ENCODE peak calls at places on chromosome 5, in six cellular contexts. K is GM23248, F is hepatocyte, C is OCI-LY7, V is HCT116, H is neural progenitor cell. W is an unnamed sample.

GRCh38 chr5:9361835-9362234 is 184.0 kb downstream of the SEMA5A start:
- DNase-seq in K (peak; percentile 68), F (peak; percentile 65), C (peak; percentile 58), V (peak; percentile 6), H (peak; percentile 86), W (peak; percentile 97)

GRCh38 chr5:176611435-176611834 is 1.5 kb upstream of the GPRIN1 start:
- DNase-seq in K (peak; percentile 94), F (peak; percentile 91), C (peak; percentile 51), V (peak; percentile 21), H (peak; percentile 86), W (peak; percentile 85)

GRCh38 chr5:178389031-178389729 is 156.6 kb upstream of the PHYKPL start:
- DNase-seq in K (no peak), F (no peak), C (no peak), V (no peak), H (no peak), W (no peak)

GRCh38 chr5:65050140-65050539 is 281.4 kb downstream of the CWC27 start:
- DNase-seq in K (no peak), F (no peak), C (no peak), V (no peak), H (no peak), W (no peak)

GRCh38 chr5:174482549-174482948 is 241.8 kb upstream of the MSX2 start:
- DNase-seq in K (no peak), F (no peak), C (no peak), V (no peak), H (no peak), W (no peak)

GRCh38 chr5:79736528-79737514 is 47.2 kb downstream of the CMYA5 start:
- DNase-seq in K (no peak), F (no peak), C (no peak), V (no peak), H (no peak), W (no peak)

GRCh38 chr5:80369521-80369920 is 38.3 kb upstream of the ZFYVE16 start:
- DNase-seq in K (no peak), F (no peak), C (no peak), V (no peak), H (no peak), W (no peak)

GRCh38 chr5:62259699-62260220 is 46.2 kb upstream of the KIF2A start:
- DNase-seq in K (no peak), F (no peak), C (no peak), V (no peak), H (no peak), W (no peak)

GRCh38 chr5:40033411-40033810 is 608.6 kb upstream of the DAB2 start:
- DNase-seq in K (no peak), F (no peak), C (peak; percentile 96), V (no peak), H (no peak), W (no peak)

GRCh38 chr5:59051938-59052337 is 469.1 kb downstream of the RAB3C start:
- DNase-seq in K (no peak), F (no peak), C (no peak), V (no peak), H (no peak), W (no peak)

GRCh38 chr5:136066705-136067271 is 38.0 kb downstream of the TGFBI start:
- DNase-seq in K (peak; percentile 88), F (no peak), C (peak; percentile 24), V (no peak), H (no peak), W (no peak)

GRCh38 chr5:112930082-112930344 is 8.0 kb upstream of the REEP5 start:
- DNase-seq in K (no peak), F (no peak), C (peak; percentile 89), V (no peak), H (no peak), W (no peak)

GRCh38 chr5:118125687-118126086 is 862.7 kb downstream of the DTWD2 start:
- DNase-seq in K (no peak), F (no peak), C (no peak), V (no peak), H (no peak), W (no peak)

GRCh38 chr5:147688965-147689364 is 93.6 kb downstream of the JAKMIP2 start:
- DNase-seq in K (peak; percentile 3), F (no peak), C (no peak), V (no peak), H (no peak), W (no peak)

GRCh38 chr5:1883120-1883924 is 597 bp upstream of the IRX4 start:
- DNase-seq in K (peak; percentile 30), F (peak; percentile 41), C (no peak), V (no peak), H (peak; percentile 80), W (peak; percentile 14)

GRCh38 chr5:127396490-127397155 is 106.0 kb downstream of the MEGF10 start:
- DNase-seq in K (no peak), F (no peak), C (no peak), V (no peak), H (peak; percentile 29), W (no peak)

GRCh38 chr5:79853676-79854418 is 137.2 kb downstream of the MTX3 start:
- DNase-seq in K (peak; percentile 70), F (no peak), C (no peak), V (peak; percentile 48), H (no peak), W (peak; percentile 69)

GRCh38 chr5:17042041-17042440 is 106.0 kb upstream of the MYO10 start:
- DNase-seq in K (no peak), F (no peak), C (no peak), V (no peak), H (no peak), W (no peak)

GRCh38 chr5:93622240-93622885 is 39.3 kb downstream of the NR2F1 start:
- DNase-seq in K (peak; percentile 85), F (no peak), C (peak; percentile 2), V (no peak), H (peak; percentile 59), W (peak; percentile 43)

GRCh38 chr5:116394186-116394867 is 180.3 kb downstream of the SEMA6A start:
- DNase-seq in K (no peak), F (no peak), C (no peak), V (no peak), H (no peak), W (no peak)

GRCh38 chr5:56328753-56329560 is 95.8 kb upstream of the ANKRD55 start:
- DNase-seq in K (peak; percentile 27), F (peak; percentile 48), C (no peak), V (no peak), H (no peak), W (peak; percentile 67)

GRCh38 chr5:154923441-154924430 is 14.3 kb downstream of the GEMIN5 start:
- DNase-seq in K (no peak), F (no peak), C (no peak), V (no peak), H (no peak), W (no peak)

GRCh38 chr5:37896159-37896558 is 56.3 kb upstream of the GDNF start:
- DNase-seq in K (no peak), F (no peak), C (no peak), V (no peak), H (no peak), W (no peak)

GRCh38 chr5:38462972-38463633 is 93.3 kb downstream of the LIFR start:
- DNase-seq in K (peak; percentile 39), F (no peak), C (no peak), V (no peak), H (no peak), W (peak; percentile 88)

GRCh38 chr5:96835727-96836126 is 28.0 kb upstream of the ERAP1 start:
- DNase-seq in K (no peak), F (no peak), C (no peak), V (no peak), H (no peak), W (peak; percentile 20)

GRCh38 chr5:121853853-121854252 is 2.2 kb downstream of the FTMT start:
- DNase-seq in K (no peak), F (no peak), C (no peak), V (no peak), H (no peak), W (no peak)

GRCh38 chr5:55071413-55071812 is 31.0 kb upstream of the GZMA start:
- DNase-seq in K (no peak), F (no peak), C (no peak), V (no peak), H (peak; percentile 12), W (no peak)

GRCh38 chr5:79077680-79078365 is 8.3 kb downstream of the BHMT2 start:
- DNase-seq in K (peak; percentile 47), F (no peak), C (no peak), V (no peak), H (no peak), W (no peak)

GRCh38 chr5:173916233-173916632 is 28.1 kb downstream of the CPEB4 start:
- DNase-seq in K (no peak), F (no peak), C (peak; percentile 52), V (no peak), H (no peak), W (no peak)

GRCh38 chr5:52769061-52769460 is 18.7 kb upstream of the ITGA1 start:
- DNase-seq in K (no peak), F (no peak), C (no peak), V (no peak), H (no peak), W (no peak)

GRCh38 chr5:45109636-45110035 is 300.9 kb downstream of the MRPS30 start:
- DNase-seq in K (no peak), F (no peak), C (no peak), V (no peak), H (no peak), W (no peak)

GRCh38 chr5:160260881-160261815 is 31.8 kb downstream of the FABP6 start:
- DNase-seq in K (no peak), F (peak; percentile 87), C (peak; percentile 43), V (no peak), H (peak; percentile 54), W (peak; percentile 27)

DNA sequence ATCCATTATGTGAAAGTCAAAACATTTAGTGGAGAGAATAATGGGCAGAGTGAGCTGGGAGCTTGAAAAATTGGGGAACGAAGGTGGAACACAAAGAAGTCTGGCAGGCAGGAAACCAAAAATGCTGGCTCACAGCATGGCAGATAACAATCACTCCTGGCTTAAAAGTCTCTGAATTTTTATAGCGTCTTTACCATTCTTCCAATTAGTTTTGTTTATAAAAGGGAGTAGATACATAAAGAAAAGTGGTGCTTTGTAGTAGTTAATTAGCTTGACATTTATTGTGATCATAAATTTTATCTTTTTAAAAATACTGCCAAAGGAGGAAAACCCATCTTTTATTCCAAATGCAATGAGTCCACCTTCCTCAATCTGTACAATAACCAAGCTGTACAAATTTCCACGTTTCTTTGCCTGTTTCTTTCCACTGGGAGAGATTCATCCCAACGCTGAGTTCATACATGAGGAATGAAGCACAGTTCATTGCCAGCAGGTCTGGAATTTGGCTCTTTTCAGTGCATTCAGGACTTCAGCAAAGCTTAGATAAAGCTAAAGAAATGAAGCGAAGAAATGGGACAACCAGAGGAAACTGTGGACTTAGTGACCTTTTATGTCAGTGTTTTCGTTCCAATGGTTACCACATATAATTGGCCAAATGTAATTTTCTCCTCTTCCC is 174.7 kb downstream of the HMHB1 start:
- DNase-seq in K (peak; percentile 83), F (peak; percentile 17), C (no peak), V (no peak), H (no peak), W (no peak)
- H3K4me3 ChIP-seq in K (peak overlapping the region; percentile 36), F (no peak overlapping the region), C (no peak overlapping the region), V (no peak overlapping the region), H (no peak overlapping the region), W (no peak overlapping the region)

GRCh38 chr5:151680944-151681427 is 5.7 kb downstream of the SPARC start:
- DNase-seq in K (peak; percentile 73), F (no peak), C (no peak), V (no peak), H (no peak), W (no peak)
- H3K36me3 ChIP-seq in K (peaks cover 60% of the 10 kb centered on the region), F (no peaks in the 10 kb centered on the region), C (no peaks in the 10 kb centered on the region), V (no peaks in the 10 kb centered on the region), H (no peaks in the 10 kb centered on the region), W (no peaks in the 10 kb centered on the region)

GRCh38 chr5:131637694-131638093 is 2.7 kb upstream of the RAPGEF6 start:
- DNase-seq in K (no peak), F (no peak), C (no peak), V (no peak), H (no peak), W (no peak)
- TF ChIP-seq EZH2phosphoT487 in K (no peak), F (no peak), C (no peak), V (no peak), H (no peak), W (no peak)

GRCh38 chr5:72847439-72847838 is 31.0 kb downstream of the TNPO1 start:
- DNase-seq in K (no peak), F (no peak), C (no peak), V (no peak), H (no peak), W (no peak)
- H3K4me3 ChIP-seq in K (peak overlapping the region; percentile 83), F (peak overlapping the region; percentile 79), C (peak overlapping the region; percentile 99), V (peak overlapping the region; percentile 77), H (peak overlapping the region; percentile 77), W (peak overlapping the region; percentile 95)

W was measured in PC-3.